ENCODE peak calls at places on chromosomes 6 and 20, in four cellular contexts. One of them, this sample, is unnamed.

GRCh38 chr6:151240036-151240685 is 394 bp downstream of the AKAP12 start:
- DNase-seq in SK-N-SH: peak; percentile 84
- DNase-seq in NB4: no peak
- DNase-seq in endothelial cell of umbilical vein: peak; percentile 73
- DNase-seq in this sample: peak; percentile 81

GRCh38 chr20:38125157-38126056 is 39.7 kb downstream of the TGM2 start:
- DNase-seq in SK-N-SH: no peak
- DNase-seq in NB4: no peak
- DNase-seq in endothelial cell of umbilical vein: peak; percentile 98
- DNase-seq in this sample: peak; percentile 48

GRCh38 chr20:5557123-5557522 is 193.1 kb upstream of the SHLD1 start:
- DNase-seq in SK-N-SH: peak; percentile 54
- DNase-seq in NB4: peak; percentile 68
- DNase-seq in endothelial cell of umbilical vein: peak; percentile 63
- DNase-seq in this sample: peak; percentile 75

GRCh38 chr6:76275746-76276145 is 203.3 kb upstream of the IMPG1 start:
- DNase-seq in SK-N-SH: peak; percentile 1
- DNase-seq in NB4: peak; percentile 21
- DNase-seq in endothelial cell of umbilical vein: peak; percentile 1
- DNase-seq in this sample: no peak

GRCh38 chr6:140441256-140441655 is 1066.8 kb upstream of the CITED2 start:
- DNase-seq in SK-N-SH: peak; percentile 11
- DNase-seq in NB4: peak; percentile 55
- DNase-seq in endothelial cell of umbilical vein: peak; percentile 57
- DNase-seq in this sample: no peak

GRCh38 chr20:39775110-39775509 is 813.0 kb downstream of the DHX35 start:
- DNase-seq in SK-N-SH: no peak
- DNase-seq in NB4: no peak
- DNase-seq in endothelial cell of umbilical vein: peak; percentile 62
- DNase-seq in this sample: no peak

GRCh38 chr20:63033635-63034510 is 27.1 kb upstream of the BHLHE23 start:
- DNase-seq in SK-N-SH: no peak
- DNase-seq in NB4: no peak
- DNase-seq in endothelial cell of umbilical vein: no peak
- DNase-seq in this sample: no peak

GRCh38 chr6:143656026-143656425 is 21.7 kb upstream of the PHACTR2 start:
- DNase-seq in SK-N-SH: no peak
- DNase-seq in NB4: no peak
- DNase-seq in endothelial cell of umbilical vein: no peak
- DNase-seq in this sample: no peak

GRCh38 chr6:79536615-79536968 is 638 bp downstream of the LCA5 start:
- DNase-seq in SK-N-SH: no peak
- DNase-seq in NB4: no peak
- DNase-seq in endothelial cell of umbilical vein: no peak
- DNase-seq in this sample: no peak

GRCh38 chr20:38346247-38346651 is at the start of gene LBP:
- DNase-seq in SK-N-SH: no peak
- DNase-seq in NB4: no peak
- DNase-seq in endothelial cell of umbilical vein: no peak
- DNase-seq in this sample: no peak

GRCh38 chr6:129672345-129672691 is 37.7 kb downstream of the ARHGAP18 start:
- DNase-seq in SK-N-SH: no peak
- DNase-seq in NB4: no peak
- DNase-seq in endothelial cell of umbilical vein: no peak
- DNase-seq in this sample: no peak

GRCh38 chr6:25311251-25311910 is 32.2 kb downstream of the CARMIL1 start:
- DNase-seq in SK-N-SH: no peak
- DNase-seq in NB4: no peak
- DNase-seq in endothelial cell of umbilical vein: no peak
- DNase-seq in this sample: no peak

GRCh38 chr6:105483492-105483891 is 80.6 kb upstream of the PREP start:
- DNase-seq in SK-N-SH: no peak
- DNase-seq in NB4: no peak
- DNase-seq in endothelial cell of umbilical vein: no peak
- DNase-seq in this sample: no peak

GRCh38 chr20:39633689-39634088 is 671.5 kb downstream of the DHX35 start:
- DNase-seq in SK-N-SH: no peak
- DNase-seq in NB4: no peak
- DNase-seq in endothelial cell of umbilical vein: no peak
- DNase-seq in this sample: no peak

GRCh38 chr6:3963404-3963803 is 114.2 kb downstream of the FAM50B start:
- DNase-seq in SK-N-SH: no peak
- DNase-seq in NB4: no peak
- DNase-seq in endothelial cell of umbilical vein: no peak
- DNase-seq in this sample: no peak

GRCh38 chr6:3961581-3962225 is 112.5 kb downstream of the FAM50B start:
- DNase-seq in SK-N-SH: no peak
- DNase-seq in NB4: no peak
- DNase-seq in endothelial cell of umbilical vein: no peak
- DNase-seq in this sample: no peak

GRCh38 chr6:3962897-3963296 is 113.7 kb downstream of the FAM50B start:
- DNase-seq in SK-N-SH: no peak
- DNase-seq in NB4: no peak
- DNase-seq in endothelial cell of umbilical vein: peak; percentile 35
- DNase-seq in this sample: no peak

GRCh38 chr6:3959385-3959784 is 110.2 kb downstream of the FAM50B start:
- DNase-seq in SK-N-SH: no peak
- DNase-seq in NB4: no peak
- DNase-seq in endothelial cell of umbilical vein: no peak
- DNase-seq in this sample: no peak

GRCh38 chr6:3960754-3961361 is 111.7 kb downstream of the FAM50B start:
- DNase-seq in SK-N-SH: no peak
- DNase-seq in NB4: no peak
- DNase-seq in endothelial cell of umbilical vein: no peak
- DNase-seq in this sample: no peak
- TF ChIP-seq MAX in SK-N-SH: no peak
- TF ChIP-seq MAX in NB4: no peak
- TF ChIP-seq MAX in endothelial cell of umbilical vein: no peak
- TF ChIP-seq MAX in this sample: no peak

GRCh38 chr20:33373735-33374605 is 27.3 kb downstream of the CDK5RAP1 start:
- DNase-seq in SK-N-SH: no peak
- DNase-seq in NB4: no peak
- DNase-seq in endothelial cell of umbilical vein: peak; percentile 11
- DNase-seq in this sample: no peak
- TF ChIP-seq MAX in SK-N-SH: no peak
- TF ChIP-seq MAX in NB4: no peak
- TF ChIP-seq MAX in endothelial cell of umbilical vein: no peak
- TF ChIP-seq MAX in this sample: no peak

DNA sequence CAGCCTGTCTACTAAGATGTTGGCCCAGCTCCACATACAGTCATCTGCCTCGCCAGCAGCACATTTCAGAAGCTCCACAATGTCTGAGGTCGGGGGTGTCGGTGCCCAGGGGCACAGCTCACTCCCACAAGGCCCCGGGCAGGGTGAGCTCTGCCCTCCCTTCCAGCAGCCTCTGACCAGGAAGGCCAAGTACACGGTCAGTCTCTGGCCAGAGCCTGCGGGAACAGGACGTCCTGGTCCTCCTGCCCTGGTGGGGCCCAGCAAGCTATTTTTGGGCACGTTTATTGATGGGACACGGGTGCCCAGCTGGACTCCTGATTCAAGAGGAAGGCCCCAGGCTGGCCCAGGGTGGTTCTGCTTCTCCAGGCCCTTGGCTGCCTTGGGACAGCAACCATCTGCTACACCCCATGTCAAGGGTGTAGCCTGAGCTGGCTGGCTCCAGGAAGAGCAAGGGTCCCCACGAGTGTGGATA is 114.9 kb upstream of the PTPN1 start:
- DNase-seq in SK-N-SH: no peak
- DNase-seq in NB4: no peak
- DNase-seq in endothelial cell of umbilical vein: no peak
- DNase-seq in this sample: no peak
- TF ChIP-seq MAX in SK-N-SH: no peak
- TF ChIP-seq MAX in NB4: no peak
- TF ChIP-seq MAX in endothelial cell of umbilical vein: no peak
- TF ChIP-seq MAX in this sample: no peak

GRCh38 chr6:117938324-117938995 is 31.4 kb downstream of the SLC35F1 start:
- DNase-seq in SK-N-SH: no peak
- DNase-seq in NB4: no peak
- DNase-seq in endothelial cell of umbilical vein: no peak
- DNase-seq in this sample: no peak
- TF ChIP-seq MAX in SK-N-SH: no peak
- TF ChIP-seq MAX in NB4: no peak
- TF ChIP-seq MAX in endothelial cell of umbilical vein: no peak
- TF ChIP-seq MAX in this sample: no peak

GRCh38 chr6:160679402-160679769 is 15.3 kb upstream of the LPA start:
- DNase-seq in SK-N-SH: peak; percentile 42
- DNase-seq in NB4: no peak
- DNase-seq in endothelial cell of umbilical vein: no peak
- DNase-seq in this sample: peak; percentile 79
- TF ChIP-seq MAX in SK-N-SH: no peak
- TF ChIP-seq MAX in NB4: no peak
- TF ChIP-seq MAX in endothelial cell of umbilical vein: no peak
- TF ChIP-seq MAX in this sample: no peak

GRCh38 chr20:48456361-48457184 is 371.2 kb downstream of the PREX1 start:
- DNase-seq in SK-N-SH: no peak
- DNase-seq in NB4: no peak
- DNase-seq in endothelial cell of umbilical vein: no peak
- DNase-seq in this sample: no peak
- TF ChIP-seq MAX in SK-N-SH: no peak
- TF ChIP-seq MAX in NB4: no peak
- TF ChIP-seq MAX in endothelial cell of umbilical vein: no peak
- TF ChIP-seq MAX in this sample: no peak

DNA sequence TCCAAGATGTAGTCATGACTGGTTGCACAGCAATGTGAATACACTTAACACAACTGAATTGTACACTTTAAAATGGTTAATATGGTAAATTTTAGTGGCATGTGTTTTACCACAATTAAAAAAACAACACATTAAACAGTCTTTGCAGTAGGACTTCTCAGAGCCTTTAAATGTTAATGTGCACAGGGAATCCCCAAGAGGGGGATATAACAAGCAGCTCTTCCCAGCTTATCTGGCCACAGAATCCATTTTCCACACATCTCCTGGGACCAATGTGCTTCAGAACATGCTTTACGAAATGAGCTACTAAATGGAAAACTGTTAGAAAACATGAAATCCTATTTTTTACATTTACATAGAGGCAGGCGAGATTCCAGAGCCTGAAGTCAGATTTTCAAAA is 44.5 kb downstream of the FYN start:
- DNase-seq in SK-N-SH: no peak
- DNase-seq in NB4: no peak
- DNase-seq in endothelial cell of umbilical vein: no peak
- DNase-seq in this sample: no peak
- TF ChIP-seq MAX in SK-N-SH: no peak
- TF ChIP-seq MAX in NB4: no peak
- TF ChIP-seq MAX in endothelial cell of umbilical vein: no peak
- TF ChIP-seq MAX in this sample: no peak

DNA sequence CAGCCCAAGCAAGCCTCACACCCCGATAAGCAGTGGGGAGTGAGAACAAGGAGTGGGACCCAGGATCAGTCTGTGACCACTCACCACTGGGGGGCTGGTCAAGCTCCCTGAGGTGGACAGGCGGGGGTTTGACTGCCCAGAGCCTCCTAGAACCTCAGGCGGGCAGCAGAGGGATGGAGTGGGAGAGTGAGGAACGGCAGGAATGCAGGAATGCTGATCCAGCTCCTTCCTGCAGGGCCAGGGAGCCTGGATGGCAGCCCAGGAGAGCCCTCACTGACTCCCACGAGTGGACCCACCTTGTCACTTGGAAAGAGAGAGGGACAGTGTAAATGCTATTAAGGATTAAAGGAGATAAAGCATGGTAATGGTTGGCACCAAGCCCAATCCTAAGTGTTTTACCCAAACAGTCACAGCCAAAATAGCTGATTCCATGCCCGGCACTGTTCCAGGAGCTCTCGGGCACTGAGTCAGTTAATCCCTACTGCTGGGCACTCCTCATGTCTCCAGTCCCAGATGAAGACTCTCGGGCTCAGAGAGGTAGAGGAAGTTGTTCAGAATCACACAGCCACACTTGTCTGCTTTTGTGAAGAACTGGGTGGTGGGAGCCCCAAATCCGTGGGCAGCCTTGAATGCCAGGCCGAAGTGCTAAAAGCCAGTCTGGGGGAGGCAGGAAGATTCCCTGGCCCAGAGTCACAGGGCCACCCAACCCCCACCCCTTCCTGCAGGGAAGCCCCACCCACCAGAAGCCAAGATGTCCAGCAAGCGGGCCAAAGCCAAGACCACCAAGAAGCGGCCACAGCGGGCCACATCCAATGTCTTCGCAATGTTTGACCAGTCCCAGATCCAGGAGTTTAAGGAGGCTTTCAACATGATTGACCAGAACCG is 3.1 kb downstream of the MYL9 start:
- DNase-seq in SK-N-SH: no peak
- DNase-seq in NB4: no peak
- DNase-seq in endothelial cell of umbilical vein: peak; percentile 11
- DNase-seq in this sample: no peak
- TF ChIP-seq MAX in SK-N-SH: no peak
- TF ChIP-seq MAX in NB4: no peak
- TF ChIP-seq MAX in endothelial cell of umbilical vein: no peak
- TF ChIP-seq MAX in this sample: no peak

DNA sequence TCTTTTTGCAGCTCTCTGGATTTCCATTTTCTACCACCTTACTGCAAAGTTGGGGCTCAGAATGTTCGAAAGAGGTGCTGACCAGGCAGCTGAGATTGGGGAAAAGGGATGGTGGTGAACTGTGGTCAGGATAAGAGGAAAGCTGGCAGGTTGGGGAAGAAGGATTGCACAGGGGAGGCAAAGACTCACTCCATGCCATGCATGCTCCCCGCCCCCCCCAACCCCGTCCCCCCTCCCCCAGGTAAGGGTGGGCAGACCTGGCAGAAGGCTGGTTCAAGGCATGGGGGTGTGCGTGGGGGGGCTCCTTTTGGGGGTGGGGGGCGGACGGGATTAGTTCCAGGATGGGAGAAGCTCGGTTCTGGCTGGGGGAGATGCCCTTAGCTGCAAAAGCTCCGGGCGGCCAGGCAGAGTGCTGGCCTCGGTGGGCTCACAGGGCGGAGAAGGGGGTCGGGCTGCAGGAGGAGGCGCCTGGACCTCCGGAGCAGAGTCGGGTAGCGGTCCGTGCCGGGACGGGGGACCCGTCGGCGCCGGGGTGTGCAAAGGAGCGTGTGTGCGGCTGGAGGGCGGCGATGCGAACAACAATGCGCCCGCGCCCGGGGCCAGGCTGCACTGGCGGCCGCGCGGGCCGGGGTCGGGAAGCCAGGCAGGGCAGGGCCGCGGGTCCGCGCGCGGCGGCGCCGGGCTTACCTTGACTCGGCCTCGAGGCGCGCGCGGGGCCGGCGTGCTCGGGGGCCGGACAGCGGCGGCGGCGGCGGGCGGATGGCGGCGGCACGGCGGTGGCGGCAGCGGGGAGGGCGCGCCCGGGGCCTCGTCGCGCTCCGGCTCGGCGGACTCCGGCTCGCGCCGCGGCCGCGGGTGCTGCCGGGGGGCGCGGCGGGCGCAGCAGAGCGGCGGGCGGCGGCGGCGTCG is 844 bp downstream of the ADNP start:
- DNase-seq in SK-N-SH: peak; percentile 47
- DNase-seq in NB4: peak; percentile 45
- DNase-seq in endothelial cell of umbilical vein: no peak
- DNase-seq in this sample: no peak
- TF ChIP-seq MAX in SK-N-SH: no peak
- TF ChIP-seq MAX in NB4: no peak
- TF ChIP-seq MAX in endothelial cell of umbilical vein: no peak
- TF ChIP-seq MAX in this sample: no peak

This sample was measured in H1.